ENCODE peak calls at places on chromosomes 2 and 18, in four cellular contexts. R is HepG2, I is body of pancreas, E is upper lobe of right lung. A is an unnamed sample.

GRCh38 chr2:191637182-191638078 is 40.5 kb upstream of the NABP1 start:
- DNase-seq in R (peak; percentile 95), I (no peak), E (no peak), A (no peak)

GRCh38 chr2:128504242-128505149 is 185.8 kb upstream of the HS6ST1 start:
- DNase-seq in R (no peak), I (no peak), E (no peak), A (no peak)

GRCh38 chr2:192151848-192152247 is 42.9 kb downstream of the TMEFF2 start:
- DNase-seq in R (no peak), I (no peak), E (no peak), A (peak; percentile 82)

GRCh38 chr2:105460048-105460732 is 61.3 kb upstream of the FHL2 start:
- DNase-seq in R (no peak), I (peak; percentile 16), E (no peak), A (no peak)

GRCh38 chr18:63339920-63340484 is 20.4 kb upstream of the BCL2 start:
- DNase-seq in R (peak; percentile 22), I (no peak), E (no peak), A (no peak)

GRCh38 chr2:33457588-33458247 is 18.7 kb upstream of the RASGRP3 start:
- DNase-seq in R (no peak), I (peak; percentile 72), E (no peak), A (no peak)

GRCh38 chr2:85709385-85709784 is 15.2 kb downstream of the GNLY start:
- DNase-seq in R (no peak), I (no peak), E (no peak), A (no peak)

GRCh38 chr2:168611091-168611490 is 155.0 kb downstream of the CERS6 start:
- DNase-seq in R (no peak), I (no peak), E (no peak), A (no peak)

GRCh38 chr2:178177066-178177679 is 17.1 kb upstream of the OSBPL6 start:
- DNase-seq in R (no peak), I (no peak), E (no peak), A (no peak)

GRCh38 chr2:74497777-74498499 is 1.5 kb downstream of the LBX2 start:
- DNase-seq in R (no peak), I (no peak), E (peak; percentile 77), A (no peak)

GRCh38 chr2:1742300-1742679 is 2.0 kb downstream of the PXDN start:
- DNase-seq in R (no peak), I (no peak), E (no peak), A (no peak)

GRCh38 chr2:156430978-156431358 is 5.2 kb upstream of the GPD2 start:
- DNase-seq in R (no peak), I (no peak), E (no peak), A (peak; percentile 33)

GRCh38 chr2:43758738-43759137 is 15.1 kb upstream of the DYNC2LI1 start:
- DNase-seq in R (no peak), I (no peak), E (no peak), A (no peak)

GRCh38 chr18:63346031-63346430 is 21.0 kb downstream of the KDSR start:
- DNase-seq in R (no peak), I (no peak), E (no peak), A (no peak)

GRCh38 chr2:54318810-54319209 is 62.8 kb upstream of the TSPYL6 start:
- DNase-seq in R (no peak), I (no peak), E (no peak), A (no peak)

GRCh38 chr2:9178110-9178904 is 28.3 kb upstream of the ASAP2 start:
- DNase-seq in R (no peak), I (peak; percentile 31), E (no peak), A (no peak)

GRCh38 chr2:9179572-9180201 is 26.9 kb upstream of the ASAP2 start:
- DNase-seq in R (peak; percentile 78), I (peak; percentile 22), E (no peak), A (no peak)

GRCh38 chr2:9184319-9184807 is 22.2 kb upstream of the ASAP2 start:
- DNase-seq in R (no peak), I (no peak), E (no peak), A (no peak)

GRCh38 chr2:9174771-9175441 is 31.7 kb upstream of the ASAP2 start:
- DNase-seq in R (no peak), I (no peak), E (no peak), A (peak; percentile 46)

DNA sequence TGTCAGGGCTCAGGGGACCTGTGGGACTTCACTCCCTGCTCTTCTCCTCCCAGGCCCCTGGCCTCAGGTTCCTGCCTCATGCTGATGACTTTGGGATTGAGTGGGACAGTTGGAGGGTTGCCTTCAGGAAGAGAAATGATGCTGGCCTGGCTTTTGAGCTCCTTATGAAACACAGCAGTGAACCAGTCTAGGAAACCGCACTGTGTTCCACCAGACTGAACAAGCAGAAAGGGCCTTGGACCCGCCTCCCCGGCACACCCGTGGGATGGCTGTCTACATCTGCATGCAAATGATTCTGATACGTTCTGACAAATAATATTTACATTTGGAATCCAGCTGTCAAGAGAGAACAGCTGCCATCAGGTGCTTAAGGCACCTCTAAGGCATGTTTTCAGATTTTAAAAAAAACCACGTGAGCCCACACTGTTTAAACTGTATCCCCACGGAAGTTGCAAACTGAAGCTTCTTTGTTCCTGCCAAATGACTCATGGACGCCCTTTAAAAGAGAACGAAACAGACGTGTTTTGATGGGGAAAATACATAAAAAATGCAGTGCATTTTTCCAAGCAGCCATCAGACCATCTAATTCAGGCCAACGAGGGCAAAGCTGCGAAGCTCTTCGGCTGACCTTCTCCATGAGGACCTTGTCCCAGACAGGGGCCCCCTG is 27.6 kb upstream of the ASAP2 start:
- DNase-seq in R (peak; percentile 93), I (peak; percentile 28), E (no peak), A (peak; percentile 88)
- H3K4me3 ChIP-seq in R (no peak overlapping the region), I (no peak overlapping the region), E (no peak overlapping the region), A (no peak overlapping the region)

GRCh38 chr2:173749315-173749714 is 215.9 kb downstream of the SP3 start:
- DNase-seq in R (peak; percentile 23), I (no peak), E (no peak), A (peak; percentile 12)
- TF ChIP-seq CTCF in R (peak; percentile 36), I (no peak), E (peak; percentile 18), A (peak; percentile 47)

GRCh38 chr18:69399253-69399652 is 1.4 kb upstream of the DOK6 start:
- DNase-seq in R (no peak), I (no peak), E (no peak), A (no peak)
- H3K4me3 ChIP-seq in R (no peak overlapping the region), I (no peak overlapping the region), E (no peak overlapping the region), A (no peak overlapping the region)

DNA sequence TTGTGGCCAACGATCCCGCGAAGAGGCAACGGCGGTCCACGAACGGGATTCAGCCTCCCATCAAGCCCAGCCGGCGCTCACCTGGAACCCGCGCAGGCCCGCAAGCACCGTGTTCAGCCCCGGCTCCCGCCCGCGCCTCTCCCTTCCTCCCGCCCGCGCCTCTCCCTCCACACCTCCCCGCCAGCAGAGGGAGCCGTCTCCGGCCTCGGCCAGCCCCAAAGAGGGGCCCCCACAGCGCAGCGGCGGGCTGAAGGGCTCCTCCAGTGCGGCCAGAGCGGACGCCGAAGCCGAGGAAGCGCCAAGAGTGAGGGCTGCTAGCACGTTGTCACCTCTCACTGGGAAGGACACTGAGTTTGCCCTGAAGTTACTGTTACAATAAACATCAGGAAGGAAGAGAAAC is 55.3 kb upstream of the LAPTM4A start:
- DNase-seq in R (no peak), I (peak; percentile 62), E (peak; percentile 78), A (no peak)
- TF ChIP-seq CTCF in R (peak; percentile 28), I (peak; percentile 60), E (peak; percentile 50), A (peak; percentile 55)

GRCh38 chr2:225008179-225008829 is 34.0 kb downstream of the DOCK10 start:
- DNase-seq in R (no peak), I (no peak), E (no peak), A (no peak)
- H3K4me3 ChIP-seq in R (no peak overlapping the region), I (no peak overlapping the region), E (no peak overlapping the region), A (no peak overlapping the region)

DNA sequence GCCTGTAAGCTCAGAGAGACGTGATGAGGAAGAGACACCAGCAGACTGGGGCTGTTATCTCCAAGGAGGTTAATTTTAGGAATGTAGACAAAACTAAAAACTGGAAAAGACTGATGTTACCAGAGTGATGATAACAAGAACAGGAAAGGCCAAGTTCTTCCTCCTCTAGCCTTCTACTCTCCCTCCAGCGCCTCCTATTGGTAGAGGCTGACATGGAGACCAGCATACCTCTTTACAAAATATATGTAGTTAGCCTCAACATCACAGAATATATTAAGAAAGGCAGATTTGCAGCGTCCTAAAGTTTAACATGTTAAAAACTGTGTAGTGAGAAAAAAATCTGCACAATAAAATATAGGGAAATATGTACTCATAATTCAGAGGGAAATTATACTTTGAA is 66.0 kb downstream of the TCF4 start:
- DNase-seq in R (no peak), I (no peak), E (no peak), A (no peak)
- TF ChIP-seq CTCF in R (no peak), I (no peak), E (peak; percentile 24), A (peak; percentile 21)

GRCh38 chr2:216214768-216215167 is 105.6 kb downstream of the XRCC5 start:
- DNase-seq in R (no peak), I (no peak), E (no peak), A (no peak)
- H3K4me3 ChIP-seq in R (no peak overlapping the region), I (no peak overlapping the region), E (no peak overlapping the region), A (no peak overlapping the region)

A was measured in astrocyte of the cerebellum.